ENCODE peak calls at places on chromosomes 6 and 20, in six cellular contexts. One of them, this sample, is unnamed. For H3K4me1, the result is how much of the 10 kb centered on the place peaks cover.

GRCh38 chr6:32192608-32193039 is at the start of gene GPSM3:
- DNase-seq in psoas muscle: peak
- DNase-seq in neuronal stem cell: no peak
- DNase-seq in Karpas-422: peak
- DNase-seq in mesendoderm: peak
- DNase-seq in cardiac muscle cell: peak
- DNase-seq in this sample: no peak

GRCh38 chr20:41331731-41332130 is 8.9 kb upstream of the LPIN3 start:
- DNase-seq in psoas muscle: no peak
- DNase-seq in mesendoderm: no peak
- DNase-seq in cardiac muscle cell: no peak
- DNase-seq in neuronal stem cell: no peak
- DNase-seq in Karpas-422: no peak
- DNase-seq in this sample: no peak

GRCh38 chr20:40322941-40323340 is 366.1 kb downstream of the MAFB start:
- DNase-seq in neuronal stem cell: no peak
- DNase-seq in Karpas-422: no peak
- DNase-seq in cardiac muscle cell: no peak
- DNase-seq in psoas muscle: no peak
- DNase-seq in mesendoderm: no peak
- DNase-seq in this sample: no peak

GRCh38 chr6:166565084-166565651 is 21.3 kb downstream of the RAMACL start:
- DNase-seq in mesendoderm: no peak
- DNase-seq in Karpas-422: no peak
- DNase-seq in neuronal stem cell: no peak
- DNase-seq in psoas muscle: peak
- DNase-seq in cardiac muscle cell: peak
- DNase-seq in this sample: no peak

GRCh38 chr6:147381734-147382133 is 126.8 kb upstream of the SAMD5 start:
- DNase-seq in cardiac muscle cell: no peak
- DNase-seq in Karpas-422: no peak
- DNase-seq in mesendoderm: no peak
- DNase-seq in psoas muscle: no peak
- DNase-seq in neuronal stem cell: no peak
- DNase-seq in this sample: no peak

GRCh38 chr20:16397053-16397452 is 176.2 kb downstream of the KIF16B start:
- DNase-seq in Karpas-422: no peak
- DNase-seq in psoas muscle: peak
- DNase-seq in neuronal stem cell: no peak
- DNase-seq in cardiac muscle cell: peak
- DNase-seq in mesendoderm: no peak
- DNase-seq in this sample: peak

GRCh38 chr6:85390775-85391174 is 59.1 kb upstream of the NT5E start:
- DNase-seq in cardiac muscle cell: peak
- DNase-seq in mesendoderm: no peak
- DNase-seq in neuronal stem cell: no peak
- DNase-seq in Karpas-422: no peak
- DNase-seq in psoas muscle: no peak
- DNase-seq in this sample: no peak

GRCh38 chr6:111642463-111643158 is 36.9 kb upstream of the TRAF3IP2 start:
- DNase-seq in cardiac muscle cell: peak
- DNase-seq in mesendoderm: peak
- DNase-seq in psoas muscle: peak
- DNase-seq in neuronal stem cell: no peak
- DNase-seq in Karpas-422: peak
- DNase-seq in this sample: no peak

GRCh38 chr6:169388767-169389166 is 135.1 kb upstream of the THBS2 start:
- DNase-seq in neuronal stem cell: no peak
- DNase-seq in cardiac muscle cell: no peak
- DNase-seq in psoas muscle: no peak
- DNase-seq in Karpas-422: no peak
- DNase-seq in mesendoderm: no peak
- DNase-seq in this sample: no peak

GRCh38 chr6:54981647-54982046 is 135.1 kb downstream of the FAM83B start:
- DNase-seq in Karpas-422: no peak
- DNase-seq in neuronal stem cell: no peak
- DNase-seq in mesendoderm: peak
- DNase-seq in cardiac muscle cell: no peak
- DNase-seq in psoas muscle: no peak
- DNase-seq in this sample: no peak

DNA sequence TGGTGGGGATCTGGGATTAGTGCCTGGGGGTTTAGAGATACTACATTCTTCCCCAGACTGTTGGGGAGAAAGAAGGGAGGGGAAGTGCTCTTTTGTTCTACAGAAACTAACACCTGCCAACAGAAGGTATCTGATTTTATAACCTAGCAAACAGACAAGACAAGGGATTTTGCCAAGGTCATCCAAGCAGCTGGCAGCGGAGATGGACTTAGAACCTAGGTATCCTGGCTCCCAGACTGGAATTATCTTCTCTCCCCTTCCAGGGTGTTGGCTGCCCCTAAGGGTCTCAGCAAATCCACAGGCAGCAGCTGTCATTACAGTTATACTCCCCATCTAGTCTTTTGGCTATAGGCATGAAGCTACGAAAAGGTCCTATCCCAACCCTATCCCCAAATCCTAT is 8.4 kb downstream of the SDC4 start:
- DNase-seq in neuronal stem cell: no peak
- DNase-seq in mesendoderm: no peak
- DNase-seq in psoas muscle: no peak
- DNase-seq in cardiac muscle cell: no peak
- DNase-seq in Karpas-422: no peak
- DNase-seq in this sample: no peak
- H3K4me1 ChIP-seq in neuronal stem cell: under half
- H3K4me1 ChIP-seq in mesendoderm: half or more
- H3K4me1 ChIP-seq in psoas muscle: half or more
- H3K4me1 ChIP-seq in cardiac muscle cell: half or more
- H3K4me1 ChIP-seq in Karpas-422: under half
- H3K4me1 ChIP-seq in this sample: half or more

GRCh38 chr6:158039178-158039557 is 57.5 kb downstream of the SYNJ2 start:
- DNase-seq in Karpas-422: no peak
- DNase-seq in mesendoderm: peak
- DNase-seq in psoas muscle: no peak
- DNase-seq in neuronal stem cell: no peak
- DNase-seq in cardiac muscle cell: no peak
- DNase-seq in this sample: no peak

GRCh38 chr6:158037771-158038170 is 56.1 kb downstream of the SYNJ2 start:
- DNase-seq in Karpas-422: no peak
- DNase-seq in psoas muscle: no peak
- DNase-seq in mesendoderm: no peak
- DNase-seq in cardiac muscle cell: no peak
- DNase-seq in neuronal stem cell: no peak
- DNase-seq in this sample: no peak

GRCh38 chr6:158036261-158036660 is 54.6 kb downstream of the SYNJ2 start:
- DNase-seq in mesendoderm: no peak
- DNase-seq in psoas muscle: no peak
- DNase-seq in cardiac muscle cell: no peak
- DNase-seq in neuronal stem cell: no peak
- DNase-seq in Karpas-422: no peak
- DNase-seq in this sample: no peak

GRCh38 chr6:158038291-158039177 is 56.9 kb downstream of the SYNJ2 start:
- DNase-seq in psoas muscle: no peak
- DNase-seq in cardiac muscle cell: no peak
- DNase-seq in mesendoderm: no peak
- DNase-seq in neuronal stem cell: no peak
- DNase-seq in Karpas-422: no peak
- DNase-seq in this sample: no peak

GRCh38 chr6:158037021-158037420 is 55.4 kb downstream of the SYNJ2 start:
- DNase-seq in neuronal stem cell: no peak
- DNase-seq in Karpas-422: no peak
- DNase-seq in cardiac muscle cell: no peak
- DNase-seq in mesendoderm: no peak
- DNase-seq in psoas muscle: no peak
- DNase-seq in this sample: no peak
- H3K4me1 ChIP-seq in neuronal stem cell: under half
- H3K4me1 ChIP-seq in Karpas-422: under half
- H3K4me1 ChIP-seq in cardiac muscle cell: under half
- H3K4me1 ChIP-seq in mesendoderm: under half
- H3K4me1 ChIP-seq in psoas muscle: under half
- H3K4me1 ChIP-seq in this sample: under half

GRCh38 chr20:667351-668034 is 8.1 kb downstream of the SCRT2 start:
- DNase-seq in cardiac muscle cell: peak
- DNase-seq in Karpas-422: peak
- DNase-seq in psoas muscle: peak
- DNase-seq in mesendoderm: peak
- DNase-seq in neuronal stem cell: no peak
- DNase-seq in this sample: no peak

GRCh38 chr20:668050-668449 is 7.6 kb downstream of the SCRT2 start:
- DNase-seq in mesendoderm: no peak
- DNase-seq in cardiac muscle cell: no peak
- DNase-seq in Karpas-422: no peak
- DNase-seq in psoas muscle: no peak
- DNase-seq in neuronal stem cell: no peak
- DNase-seq in this sample: no peak

GRCh38 chr20:666877-667276 is 8.7 kb downstream of the SCRT2 start:
- DNase-seq in cardiac muscle cell: no peak
- DNase-seq in psoas muscle: no peak
- DNase-seq in neuronal stem cell: no peak
- DNase-seq in Karpas-422: no peak
- DNase-seq in mesendoderm: no peak
- DNase-seq in this sample: no peak

GRCh38 chr20:669573-669972 is 6.0 kb downstream of the SCRT2 start:
- DNase-seq in cardiac muscle cell: no peak
- DNase-seq in Karpas-422: no peak
- DNase-seq in psoas muscle: no peak
- DNase-seq in neuronal stem cell: no peak
- DNase-seq in mesendoderm: no peak
- DNase-seq in this sample: no peak

GRCh38 chr20:668638-669037 is 7.0 kb downstream of the SCRT2 start:
- DNase-seq in mesendoderm: no peak
- DNase-seq in psoas muscle: no peak
- DNase-seq in neuronal stem cell: no peak
- DNase-seq in Karpas-422: no peak
- DNase-seq in cardiac muscle cell: no peak
- DNase-seq in this sample: no peak
- H3K4me1 ChIP-seq in mesendoderm: under half
- H3K4me1 ChIP-seq in psoas muscle: under half
- H3K4me1 ChIP-seq in neuronal stem cell: under half
- H3K4me1 ChIP-seq in Karpas-422: under half
- H3K4me1 ChIP-seq in cardiac muscle cell: under half
- H3K4me1 ChIP-seq in this sample: under half

GRCh38 chr20:1401431-1401907 is 8.6 kb upstream of the FKBP1A start:
- DNase-seq in neuronal stem cell: no peak
- DNase-seq in Karpas-422: no peak
- DNase-seq in mesendoderm: no peak
- DNase-seq in psoas muscle: no peak
- DNase-seq in cardiac muscle cell: no peak
- DNase-seq in this sample: no peak
- H3K4me1 ChIP-seq in neuronal stem cell: under half
- H3K4me1 ChIP-seq in Karpas-422: under half
- H3K4me1 ChIP-seq in mesendoderm: under half
- H3K4me1 ChIP-seq in psoas muscle: under half
- H3K4me1 ChIP-seq in cardiac muscle cell: under half
- H3K4me1 ChIP-seq in this sample: under half

GRCh38 chr20:1392693-1393506 is at the start of gene FKBP1A:
- DNase-seq in mesendoderm: peak
- DNase-seq in neuronal stem cell: peak
- DNase-seq in psoas muscle: peak
- DNase-seq in cardiac muscle cell: peak
- DNase-seq in Karpas-422: peak
- DNase-seq in this sample: peak
- H3K4me1 ChIP-seq in mesendoderm: under half
- H3K4me1 ChIP-seq in neuronal stem cell: under half
- H3K4me1 ChIP-seq in psoas muscle: half or more
- H3K4me1 ChIP-seq in cardiac muscle cell: under half
- H3K4me1 ChIP-seq in Karpas-422: half or more
- H3K4me1 ChIP-seq in this sample: under half

GRCh38 chr20:63626424-63627128 is at the start of gene GMEB2:
- DNase-seq in neuronal stem cell: no peak
- DNase-seq in mesendoderm: no peak
- DNase-seq in cardiac muscle cell: no peak
- DNase-seq in Karpas-422: peak
- DNase-seq in psoas muscle: peak
- DNase-seq in this sample: peak

GRCh38 chr20:63622096-63622495 is 4.8 kb downstream of the GMEB2 start:
- DNase-seq in cardiac muscle cell: no peak
- DNase-seq in neuronal stem cell: no peak
- DNase-seq in mesendoderm: no peak
- DNase-seq in psoas muscle: no peak
- DNase-seq in Karpas-422: no peak
- DNase-seq in this sample: no peak

GRCh38 chr20:63625771-63626423 is 1.0 kb downstream of the GMEB2 start:
- DNase-seq in neuronal stem cell: no peak
- DNase-seq in cardiac muscle cell: peak
- DNase-seq in psoas muscle: no peak
- DNase-seq in Karpas-422: peak
- DNase-seq in mesendoderm: peak
- DNase-seq in this sample: no peak

GRCh38 chr20:63622732-63623131 is 4.2 kb downstream of the GMEB2 start:
- DNase-seq in neuronal stem cell: no peak
- DNase-seq in mesendoderm: no peak
- DNase-seq in Karpas-422: no peak
- DNase-seq in cardiac muscle cell: no peak
- DNase-seq in psoas muscle: no peak
- DNase-seq in this sample: no peak

DNA sequence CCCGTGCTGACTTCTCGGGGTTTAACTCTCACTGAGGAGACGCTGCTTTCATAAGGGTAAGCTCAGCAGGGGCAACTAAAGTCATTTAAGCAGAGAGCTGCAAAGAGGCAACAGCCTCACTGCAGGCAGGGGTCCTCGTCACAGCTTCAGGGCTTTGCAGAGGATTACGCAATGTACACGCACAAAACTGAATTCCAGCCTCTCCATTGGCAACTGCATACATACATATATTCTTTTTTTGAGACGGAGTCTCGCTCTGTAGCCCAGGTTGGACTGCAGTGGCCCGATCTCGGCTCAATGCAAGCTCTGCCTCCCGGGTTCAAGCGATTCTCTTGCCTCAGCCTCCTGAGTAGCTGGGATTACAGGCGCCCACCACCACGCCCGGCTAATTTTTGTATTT is 2.4 kb downstream of the GMEB2 start:
- DNase-seq in mesendoderm: peak
- DNase-seq in cardiac muscle cell: peak
- DNase-seq in Karpas-422: no peak
- DNase-seq in neuronal stem cell: no peak
- DNase-seq in psoas muscle: no peak
- DNase-seq in this sample: no peak
- H3K4me1 ChIP-seq in mesendoderm: under half
- H3K4me1 ChIP-seq in cardiac muscle cell: under half
- H3K4me1 ChIP-seq in Karpas-422: under half
- H3K4me1 ChIP-seq in neuronal stem cell: under half
- H3K4me1 ChIP-seq in psoas muscle: under half
- H3K4me1 ChIP-seq in this sample: under half